ENCODE peak calls at places on chromosome 15, in ten cellular contexts. T is colonic mucosa; X is T-helper 2 cell; A is dermis microvascular lymphatic vessel endothelial cell; D is HT-29; Z is tibial nerve; W is stimulated activated CD8-positive, alpha-beta memory T cell treated with anti-CD3 and anti-CD28 coated beads, Interleukin-4, amount 100 ng/mL, for 4 hours; J is hippocampal formation; G is HT1080; H is T-helper 1 cell. F is an unnamed sample.

GRCh38 chr15:88752956-88753355 is 50.3 kb upstream of the ACAN start:
- DNase-seq in T (no peak), X (no peak), A (no peak), D (no peak), Z (no peak), W (no peak), J (no peak), G (no peak), H (no peak), F (no peak)

GRCh38 chr15:84911879-84912660 is 27.6 kb downstream of the SLC28A1 start:
- DNase-seq in T (peak; percentile 60), X (no peak), A (peak; percentile 91), D (peak; percentile 74), Z (peak; percentile 78), W (no peak), J (peak; percentile 67), G (peak; percentile 98), H (no peak), F (no peak)

GRCh38 chr15:74333662-74334061 is 33.8 kb downstream of the CYP11A1 start:
- DNase-seq in T (no peak), X (no peak), A (no peak), D (no peak), Z (no peak), W (no peak), J (no peak), G (no peak), H (no peak), F (no peak)

GRCh38 chr15:78047631-78048409 is 29.7 kb downstream of the TBC1D2B start:
- DNase-seq in T (no peak), X (peak; percentile 54), A (no peak), D (no peak), Z (no peak), W (no peak), J (no peak), G (peak; percentile 27), H (peak; percentile 65), F (no peak)

GRCh38 chr15:89408512-89409183 is 74.0 kb upstream of the POLG start:
- DNase-seq in T (no peak), X (no peak), A (no peak), D (no peak), Z (no peak), W (no peak), J (no peak), G (no peak), H (peak; percentile 19), F (no peak)

GRCh38 chr15:60760646-60761504 is 281.9 kb upstream of the ICE2 start:
- DNase-seq in T (no peak), X (no peak), A (no peak), D (no peak), Z (no peak), W (no peak), J (no peak), G (peak; percentile 73), H (no peak), F (no peak)

GRCh38 chr15:77538011-77538410 is 94.7 kb downstream of the LINGO1 start:
- DNase-seq in T (no peak), X (no peak), A (no peak), D (no peak), Z (peak; percentile 45), W (no peak), J (peak; percentile 58), G (no peak), H (no peak), F (no peak)

GRCh38 chr15:52803543-52804306 is 13.6 kb upstream of the ONECUT1 start:
- DNase-seq in T (no peak), X (no peak), A (no peak), D (no peak), Z (no peak), W (no peak), J (no peak), G (no peak), H (no peak), F (no peak)

GRCh38 chr15:37931321-37931720 is 3.1 kb upstream of the TMCO5A start:
- DNase-seq in T (no peak), X (no peak), A (no peak), D (no peak), Z (no peak), W (no peak), J (no peak), G (no peak), H (no peak), F (no peak)

GRCh38 chr15:57572463-57572862 is 19.2 kb upstream of the MYZAP start:
- DNase-seq in T (no peak), X (no peak), A (no peak), D (no peak), Z (no peak), W (no peak), J (no peak), G (no peak), H (no peak), F (no peak)

GRCh38 chr15:72979308-72979707 is 73.0 kb upstream of the NEO1 start:
- DNase-seq in T (no peak), X (no peak), A (no peak), D (no peak), Z (no peak), W (no peak), J (no peak), G (no peak), H (no peak), F (no peak)

GRCh38 chr15:80160570-80161156 is 7.9 kb downstream of the FAH start:
- DNase-seq in T (peak; percentile 45), X (no peak), A (peak; percentile 78), D (no peak), Z (no peak), W (no peak), J (peak; percentile 19), G (peak; percentile 94), H (peak; percentile 90), F (no peak)

GRCh38 chr15:58015565-58015964 is 49.9 kb downstream of the ALDH1A2 start:
- DNase-seq in T (no peak), X (no peak), A (no peak), D (no peak), Z (no peak), W (no peak), J (no peak), G (peak; percentile 15), H (no peak), F (no peak)

GRCh38 chr15:53802672-53803071 is 43.2 kb upstream of the WDR72 start:
- DNase-seq in T (no peak), X (no peak), A (no peak), D (no peak), Z (no peak), W (no peak), J (no peak), G (no peak), H (no peak), F (no peak)

GRCh38 chr15:50162988-50163718 is 18.8 kb upstream of the SLC27A2 start:
- DNase-seq in T (no peak), X (no peak), A (no peak), D (no peak), Z (no peak), W (no peak), J (no peak), G (peak; percentile 29), H (no peak), F (no peak)

GRCh38 chr15:100463515-100463914 is 65.2 kb downstream of the CERS3 start:
- DNase-seq in T (no peak), X (no peak), A (no peak), D (peak; percentile 68), Z (no peak), W (no peak), J (no peak), G (no peak), H (no peak), F (no peak)

GRCh38 chr15:29692527-29692926 is 129.7 kb downstream of the TJP1 start:
- DNase-seq in T (no peak), X (no peak), A (no peak), D (no peak), Z (no peak), W (no peak), J (no peak), G (no peak), H (no peak), F (no peak)

GRCh38 chr15:68684476-68684875 is 105.7 kb downstream of the CORO2B start:
- DNase-seq in T (no peak), X (no peak), A (no peak), D (no peak), Z (no peak), W (no peak), J (no peak), G (no peak), H (no peak), F (no peak)

GRCh38 chr15:95018888-95019545 is 787.7 kb downstream of the MCTP2 start:
- DNase-seq in T (no peak), X (no peak), A (no peak), D (peak; percentile 35), Z (no peak), W (no peak), J (no peak), G (peak; percentile 93), H (no peak), F (no peak)

GRCh38 chr15:74035121-74035829 is 40.8 kb downstream of the PML start:
- DNase-seq in T (no peak), X (no peak), A (no peak), D (no peak), Z (no peak), W (no peak), J (no peak), G (no peak), H (no peak), F (no peak)

GRCh38 chr15:92510163-92510882 is 116.6 kb downstream of the ST8SIA2 start:
- DNase-seq in T (no peak), X (no peak), A (no peak), D (no peak), Z (no peak), W (no peak), J (no peak), G (peak; percentile 37), H (no peak), F (no peak)

GRCh38 chr15:67005294-67005996 is 60.0 kb upstream of the SMAD3 start:
- DNase-seq in T (no peak), X (no peak), A (peak; percentile 24), D (no peak), Z (no peak), W (no peak), J (no peak), G (no peak), H (no peak), F (no peak)

GRCh38 chr15:38406451-38406850 is 47.5 kb upstream of the FAM98B start:
- DNase-seq in T (no peak), X (no peak), A (no peak), D (no peak), Z (no peak), W (no peak), J (no peak), G (no peak), H (no peak), F (no peak)

GRCh38 chr15:98131924-98132323 is 171.4 kb downstream of the ARRDC4 start:
- DNase-seq in T (no peak), X (no peak), A (no peak), D (no peak), Z (peak; percentile 39), W (no peak), J (no peak), G (no peak), H (no peak), F (no peak)

GRCh38 chr15:83099290-83099689 is 8.2 kb upstream of the TM6SF1 start:
- DNase-seq in T (no peak), X (no peak), A (no peak), D (no peak), Z (no peak), W (no peak), J (no peak), G (no peak), H (no peak), F (no peak)

GRCh38 chr15:70832176-70832575 is 21.8 kb downstream of the LARP6 start:
- DNase-seq in T (no peak), X (no peak), A (no peak), D (no peak), Z (no peak), W (no peak), J (no peak), G (no peak), H (no peak), F (no peak)

GRCh38 chr15:52020253-52021085 is 1.4 kb downstream of the MAPK6 start:
- DNase-seq in T (no peak), X (no peak), A (no peak), D (peak; percentile 65), Z (no peak), W (no peak), J (no peak), G (peak; percentile 19), H (no peak), F (no peak)

GRCh38 chr15:84749111-84749991 is 959 bp downstream of the ZNF592 start:
- DNase-seq in T (peak; percentile 47), X (no peak), A (no peak), D (peak; percentile 64), Z (no peak), W (no peak), J (no peak), G (peak; percentile 45), H (peak; percentile 77), F (peak; percentile 66)

F was measured in glutamatergic neuron.